ENCODE peak calls at places on chromosomes 2 and 18, in eight cellular contexts. V is NB4, L is GM12892, X is uterus, T is transverse colon, P is spleen, N is IMR-90, A is A549. K is an unnamed sample.
A peak's percentile ranks its signal among the peaks of the same experiment; 100 is the strongest.

GRCh38 chr2:64626963-64627760 is 26.6 kb downstream of the SERTAD2 start:
- DNase-seq in V (no peak), L (no peak), X (no peak), T (no peak), P (no peak), N (no peak), A (no peak), K (no peak)

GRCh38 chr2:235084424-235084823 is 132.6 kb downstream of the SH3BP4 start:
- DNase-seq in V (no peak), L (no peak), X (no peak), T (no peak), P (no peak), N (no peak), A (no peak), K (no peak)

GRCh38 chr2:147937744-147938349 is 82.7 kb downstream of the ORC4 start:
- DNase-seq in V (peak; percentile 44), L (no peak), X (no peak), T (no peak), P (no peak), N (peak; percentile 40), A (no peak), K (peak; percentile 1)

GRCh38 chr2:5074738-5075137 is 617.4 kb upstream of the SOX11 start:
- DNase-seq in V (no peak), L (no peak), X (no peak), T (no peak), P (no peak), N (no peak), A (no peak), K (no peak)

GRCh38 chr2:216538538-216538937 is 39.9 kb downstream of the RPL37A start:
- DNase-seq in V (no peak), L (no peak), X (no peak), T (no peak), P (no peak), N (no peak), A (no peak), K (no peak)

GRCh38 chr18:21243041-21243431 is 1.0 kb downstream of the GREB1L start:
- DNase-seq in V (no peak), L (no peak), X (no peak), T (peak; percentile 6), P (no peak), N (no peak), A (peak; percentile 7), K (peak; percentile 7)

GRCh38 chr2:27636766-27637165 is 7.9 kb downstream of the GPN1 start:
- DNase-seq in V (peak; percentile 9), L (no peak), X (no peak), T (no peak), P (no peak), N (peak; percentile 28), A (no peak), K (no peak)

GRCh38 chr2:68745006-68745405 is 10.4 kb downstream of the ARHGAP25 start:
- DNase-seq in V (no peak), L (no peak), X (no peak), T (no peak), P (no peak), N (no peak), A (no peak), K (no peak)

GRCh38 chr2:60565472-60565871 is 12.0 kb upstream of the BCL11A start:
- DNase-seq in V (peak; percentile 82), L (no peak), X (no peak), T (peak; percentile 39), P (no peak), N (peak; percentile 28), A (no peak), K (no peak)

GRCh38 chr2:153808675-153809074 is 63.0 kb upstream of the GALNT13 start:
- DNase-seq in V (no peak), L (no peak), X (no peak), T (no peak), P (no peak), N (no peak), A (no peak), K (no peak)

GRCh38 chr2:113141451-113141850 is 14.1 kb downstream of the IL1RN start:
- DNase-seq in V (no peak), L (no peak), X (no peak), T (no peak), P (no peak), N (no peak), A (no peak), K (no peak)

GRCh38 chr2:146709004-146709403 is 1135.8 kb upstream of the ACVR2A start:
- DNase-seq in V (no peak), L (no peak), X (no peak), T (no peak), P (no peak), N (no peak), A (no peak), K (no peak)

GRCh38 chr2:134455426-134455825 is 201.6 kb downstream of the MGAT5 start:
- DNase-seq in V (no peak), L (no peak), X (no peak), T (no peak), P (no peak), N (no peak), A (no peak), K (no peak)

GRCh38 chr2:38875576-38876367 is at the start of the genes DHX57 and MORN2:
- DNase-seq in V (peak; percentile 83), L (peak; percentile 83), X (peak; percentile 87), T (peak; percentile 92), P (peak; percentile 96), N (peak; percentile 74), A (peak; percentile 98), K (peak; percentile 92)
- TF ChIP-seq POLR2A in V (peak; percentile 48), L (peak; percentile 63), X (no peak), T (no peak), P (no peak), N (no peak), A (peak; percentile 79), K (peak; percentile 73)

GRCh38 chr2:11748018-11748860 is 1.8 kb downstream of the LPIN1 start:
- DNase-seq in V (no peak), L (no peak), X (no peak), T (no peak), P (no peak), N (no peak), A (no peak), K (no peak)

GRCh38 chr2:11745613-11746375 is 638 bp upstream of the LPIN1 start:
- DNase-seq in V (no peak), L (no peak), X (no peak), T (no peak), P (peak; percentile 86), N (no peak), A (no peak), K (no peak)

GRCh38 chr2:11746807-11747459 is 501 bp downstream of the LPIN1 start:
- DNase-seq in V (peak; percentile 29), L (no peak), X (no peak), T (no peak), P (no peak), N (peak; percentile 16), A (no peak), K (no peak)

GRCh38 chr2:11744631-11745394 is 1.6 kb upstream of the LPIN1 start:
- DNase-seq in V (peak; percentile 58), L (no peak), X (peak; percentile 47), T (no peak), P (peak; percentile 81), N (peak; percentile 59), A (peak; percentile 60), K (no peak)

GRCh38 chr2:11746376-11746806 is at the start of gene LPIN1:
- DNase-seq in V (peak; percentile 91), L (peak; percentile 82), X (peak; percentile 91), T (peak; percentile 93), P (peak; percentile 97), N (peak; percentile 82), A (peak; percentile 86), K (peak; percentile 93)
- TF ChIP-seq POLR2A in V (peak; percentile 37), L (peak; percentile 73), X (peak; percentile 91), T (peak; percentile 29), P (peak; percentile 88), N (peak; percentile 92), A (peak; percentile 55), K (peak; percentile 88)

GRCh38 chr2:127703282-127703681 is 2.0 kb downstream of the SFT2D3 start:
- DNase-seq in V (peak; percentile 18), L (no peak), X (no peak), T (no peak), P (no peak), N (no peak), A (no peak), K (no peak)

GRCh38 chr2:127700527-127701192 is 637 bp upstream of the SFT2D3 start:
- DNase-seq in V (peak; percentile 57), L (peak; percentile 70), X (no peak), T (peak; percentile 90), P (peak; percentile 92), N (no peak), A (peak; percentile 91), K (no peak)

GRCh38 chr2:127701651-127702394 is 526 bp downstream of the SFT2D3 start:
- DNase-seq in V (peak; percentile 94), L (peak; percentile 64), X (peak; percentile 63), T (peak; percentile 85), P (peak; percentile 97), N (peak; percentile 66), A (peak; percentile 69), K (peak; percentile 65)

GRCh38 chr2:127702395-127703009 is 1.2 kb downstream of the SFT2D3 start:
- DNase-seq in V (no peak), L (no peak), X (no peak), T (no peak), P (no peak), N (no peak), A (no peak), K (no peak)

DNA sequence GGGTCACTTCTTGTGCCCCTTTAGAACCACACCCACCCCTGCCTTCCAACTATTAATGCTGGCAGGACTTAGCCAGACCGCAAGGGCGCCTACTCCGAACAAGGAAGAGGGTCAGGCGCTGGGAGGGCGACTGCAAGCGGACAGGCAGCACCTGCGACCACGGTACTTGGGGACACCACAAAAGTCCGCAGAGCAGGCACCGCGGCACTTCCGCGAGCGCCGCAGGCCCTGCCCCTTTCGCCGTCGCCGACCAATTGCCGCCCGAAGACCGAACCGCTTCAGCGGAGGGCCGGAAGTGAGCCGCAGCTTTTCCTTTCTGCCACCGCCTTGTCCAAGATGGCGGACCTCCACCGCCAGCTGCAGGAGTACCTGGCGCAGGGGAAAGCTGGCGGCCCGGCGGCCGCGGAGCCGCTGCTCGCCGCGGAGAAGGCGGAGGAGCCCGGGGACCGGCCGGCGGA is at the start of gene SFT2D3:
- DNase-seq in V (peak; percentile 98), L (peak; percentile 92), X (peak; percentile 89), T (peak; percentile 95), P (peak; percentile 99), N (peak; percentile 89), A (peak; percentile 88), K (peak; percentile 98)
- TF ChIP-seq POLR2A in V (peak; percentile 95), L (peak; percentile 99), X (peak; percentile 77), T (peak; percentile 96), P (peak; percentile 85), N (peak; percentile 93), A (peak; percentile 95), K (peak; percentile 93)

DNA sequence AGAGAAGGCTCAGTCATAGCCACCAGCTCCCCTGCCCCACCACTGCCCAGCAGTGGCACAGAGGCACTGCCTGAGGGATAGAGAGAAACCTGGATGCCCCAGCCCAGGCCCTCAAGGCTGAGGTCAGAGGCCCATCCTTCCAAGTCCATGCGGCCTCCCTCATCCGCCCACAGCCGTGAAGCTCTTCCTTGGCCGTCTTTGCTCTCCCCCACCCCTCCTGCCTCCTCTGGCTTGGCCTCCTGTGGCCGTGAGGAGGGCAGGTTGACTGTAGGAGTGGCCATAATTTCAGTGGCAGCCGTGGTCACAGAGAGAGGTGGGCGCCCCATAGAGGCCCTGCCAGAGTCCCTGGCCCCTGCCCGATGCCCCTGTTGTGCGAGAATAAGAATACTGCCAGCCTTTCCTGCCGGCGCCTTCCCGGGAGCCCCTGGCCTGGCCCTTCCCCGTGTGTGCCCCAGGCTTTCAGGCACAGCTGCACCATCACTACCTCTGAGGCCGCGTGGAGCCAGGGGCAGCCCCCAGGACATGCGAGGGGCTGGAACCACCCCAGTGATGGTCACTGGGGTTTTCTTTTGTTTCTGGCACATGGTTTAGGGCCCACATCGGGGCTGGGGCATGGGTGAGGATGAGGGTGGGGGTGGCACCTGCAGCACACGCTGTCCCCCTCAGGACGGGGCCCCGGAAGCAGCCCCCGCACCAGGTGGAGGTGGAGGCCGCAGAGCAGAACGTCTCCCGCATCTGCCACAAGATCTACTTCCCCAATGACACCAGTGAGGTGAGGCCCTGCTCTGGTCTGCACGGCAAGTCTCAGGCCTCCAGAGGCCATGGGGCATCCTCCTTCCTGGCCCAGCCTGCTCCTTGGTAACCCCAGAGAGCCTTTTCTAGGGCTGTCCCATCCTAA is 13.1 kb upstream of the GPR17 start:
- DNase-seq in V (no peak), L (peak; percentile 70), X (no peak), T (no peak), P (peak; percentile 92), N (no peak), A (no peak), K (no peak)
- TF ChIP-seq POLR2A in V (no peak), L (no peak), X (no peak), T (no peak), P (no peak), N (no peak), A (no peak), K (no peak)